ENCODE peak calls at places on chromosomes 4 and X, in eight cellular contexts. One of them, this sample, is unnamed.

GRCh38 chrX:39850630-39851152 is 247.1 kb downstream of the BCOR start:
- DNase-seq in HCT116: no peak
- DNase-seq in HepG2: no peak
- DNase-seq in A549: no peak
- DNase-seq in HL-60: peak; percentile 72
- DNase-seq in GM12878: no peak
- DNase-seq in Panc1: no peak
- DNase-seq in SK-N-SH: peak; percentile 73
- DNase-seq in this sample: peak; percentile 87

GRCh38 chr4:136864580-136865185 is 667.6 kb downstream of the PCDH18 start:
- DNase-seq in HCT116: peak; percentile 69
- DNase-seq in HepG2: peak; percentile 32
- DNase-seq in A549: peak; percentile 1
- DNase-seq in HL-60: peak; percentile 12
- DNase-seq in GM12878: peak; percentile 24
- DNase-seq in Panc1: peak; percentile 51
- DNase-seq in SK-N-SH: peak; percentile 36
- DNase-seq in this sample: peak; percentile 3

GRCh38 chr4:101791189-101791572 is 651 bp downstream of the BANK1 start:
- DNase-seq in HCT116: peak; percentile 52
- DNase-seq in HepG2: no peak
- DNase-seq in A549: peak; percentile 15
- DNase-seq in HL-60: no peak
- DNase-seq in GM12878: no peak
- DNase-seq in Panc1: peak; percentile 8
- DNase-seq in SK-N-SH: no peak
- DNase-seq in this sample: no peak

GRCh38 chrX:43328358-43328946 is 327.6 kb upstream of the MAOA start:
- DNase-seq in HCT116: no peak
- DNase-seq in HepG2: no peak
- DNase-seq in A549: no peak
- DNase-seq in HL-60: no peak
- DNase-seq in GM12878: no peak
- DNase-seq in Panc1: no peak
- DNase-seq in SK-N-SH: no peak
- DNase-seq in this sample: no peak

GRCh38 chr4:24470681-24471622 is 113.4 kb downstream of the DHX15 start:
- DNase-seq in HCT116: no peak
- DNase-seq in HepG2: no peak
- DNase-seq in A549: no peak
- DNase-seq in HL-60: no peak
- DNase-seq in GM12878: no peak
- DNase-seq in Panc1: no peak
- DNase-seq in SK-N-SH: peak; percentile 63
- DNase-seq in this sample: no peak

GRCh38 chr4:148573284-148573683 is 131.1 kb upstream of the NR3C2 start:
- DNase-seq in HCT116: no peak
- DNase-seq in HepG2: no peak
- DNase-seq in A549: no peak
- DNase-seq in HL-60: no peak
- DNase-seq in GM12878: no peak
- DNase-seq in Panc1: no peak
- DNase-seq in SK-N-SH: no peak
- DNase-seq in this sample: no peak

GRCh38 chr4:94640151-94640550 is 117.6 kb upstream of the BMPR1B start:
- DNase-seq in HCT116: no peak
- DNase-seq in HepG2: no peak
- DNase-seq in A549: no peak
- DNase-seq in HL-60: no peak
- DNase-seq in GM12878: no peak
- DNase-seq in Panc1: no peak
- DNase-seq in SK-N-SH: no peak
- DNase-seq in this sample: no peak

GRCh38 chr4:3253808-3254207 is 4.8 kb downstream of the MSANTD1 start:
- DNase-seq in HCT116: no peak
- DNase-seq in HepG2: no peak
- DNase-seq in A549: no peak
- DNase-seq in HL-60: no peak
- DNase-seq in GM12878: no peak
- DNase-seq in Panc1: no peak
- DNase-seq in SK-N-SH: no peak
- DNase-seq in this sample: no peak

GRCh38 chrX:95484781-95485180 is 1199.9 kb upstream of the DIAPH2 start:
- DNase-seq in HCT116: no peak
- DNase-seq in HepG2: no peak
- DNase-seq in A549: no peak
- DNase-seq in HL-60: no peak
- DNase-seq in GM12878: no peak
- DNase-seq in Panc1: no peak
- DNase-seq in SK-N-SH: no peak
- DNase-seq in this sample: no peak

GRCh38 chr4:149791836-149792235 is 23.8 kb downstream of the IQCM start:
- DNase-seq in HCT116: no peak
- DNase-seq in HepG2: no peak
- DNase-seq in A549: no peak
- DNase-seq in HL-60: no peak
- DNase-seq in GM12878: no peak
- DNase-seq in Panc1: no peak
- DNase-seq in SK-N-SH: no peak
- DNase-seq in this sample: no peak

GRCh38 chr4:180558427-180558826 is 1684.8 kb upstream of the TENM3 start:
- DNase-seq in HCT116: no peak
- DNase-seq in HepG2: no peak
- DNase-seq in A549: no peak
- DNase-seq in HL-60: no peak
- DNase-seq in GM12878: no peak
- DNase-seq in Panc1: no peak
- DNase-seq in SK-N-SH: no peak
- DNase-seq in this sample: no peak

GRCh38 chr4:77617203-77617602 is 11.6 kb downstream of the CXCL13 start:
- DNase-seq in HCT116: no peak
- DNase-seq in HepG2: no peak
- DNase-seq in A549: no peak
- DNase-seq in HL-60: no peak
- DNase-seq in GM12878: no peak
- DNase-seq in Panc1: no peak
- DNase-seq in SK-N-SH: no peak
- DNase-seq in this sample: no peak
- TF ChIP-seq REST in HCT116: no peak
- TF ChIP-seq REST in HepG2: no peak
- TF ChIP-seq REST in A549: no peak
- TF ChIP-seq REST in HL-60: no peak
- TF ChIP-seq REST in GM12878: no peak
- TF ChIP-seq REST in Panc1: no peak
- TF ChIP-seq REST in SK-N-SH: no peak
- TF ChIP-seq REST in this sample: no peak

DNA sequence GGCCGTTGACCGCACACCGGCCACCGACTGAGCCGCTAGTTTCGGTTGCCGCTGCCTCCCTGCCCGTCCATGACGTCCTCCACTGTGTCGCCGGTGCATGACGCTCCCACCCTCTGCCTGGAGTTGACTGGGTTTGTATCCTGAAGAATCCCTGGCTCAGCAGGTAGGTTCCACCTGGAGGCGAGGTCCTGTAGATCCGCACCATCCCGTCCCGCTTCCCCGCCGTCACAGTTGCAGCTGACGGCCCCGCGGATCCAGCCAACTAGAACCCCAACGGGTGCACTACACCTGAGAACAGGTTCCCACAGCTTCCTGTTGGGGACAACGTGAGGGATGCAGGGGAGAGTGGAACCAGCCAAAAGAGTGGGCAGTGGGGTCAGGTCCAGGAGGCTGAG is 881 bp upstream of the SLBP start:
- DNase-seq in HCT116: no peak
- DNase-seq in HepG2: no peak
- DNase-seq in A549: no peak
- DNase-seq in HL-60: no peak
- DNase-seq in GM12878: no peak
- DNase-seq in Panc1: no peak
- DNase-seq in SK-N-SH: no peak
- DNase-seq in this sample: no peak
- TF ChIP-seq REST in HCT116: no peak
- TF ChIP-seq REST in HepG2: no peak
- TF ChIP-seq REST in A549: no peak
- TF ChIP-seq REST in HL-60: no peak
- TF ChIP-seq REST in GM12878: no peak
- TF ChIP-seq REST in Panc1: no peak
- TF ChIP-seq REST in SK-N-SH: no peak
- TF ChIP-seq REST in this sample: no peak

DNA sequence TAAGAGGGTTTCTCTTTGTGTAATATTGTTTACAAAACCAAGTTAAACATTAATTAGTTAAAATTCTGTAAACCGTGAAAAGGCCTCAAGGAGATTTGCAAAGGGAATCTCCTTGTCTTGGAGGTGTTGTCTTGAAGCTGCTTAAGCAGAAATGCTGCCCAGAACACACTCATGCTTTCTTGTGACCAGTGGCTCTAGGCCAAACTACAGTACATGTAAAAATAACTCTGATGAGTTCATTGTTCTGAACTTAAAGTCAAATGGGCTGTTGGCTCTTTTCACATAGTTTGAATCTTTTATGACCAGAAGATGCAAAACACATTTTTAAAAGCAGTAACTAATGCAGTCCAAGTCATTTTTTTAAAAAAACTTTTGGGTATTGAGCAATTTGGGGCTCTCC is 112.5 kb upstream of the ATXN3L start:
- DNase-seq in HCT116: no peak
- DNase-seq in HepG2: no peak
- DNase-seq in A549: no peak
- DNase-seq in HL-60: no peak
- DNase-seq in GM12878: no peak
- DNase-seq in Panc1: no peak
- DNase-seq in SK-N-SH: no peak
- DNase-seq in this sample: no peak
- TF ChIP-seq REST in HCT116: no peak
- TF ChIP-seq REST in HepG2: no peak
- TF ChIP-seq REST in A549: no peak
- TF ChIP-seq REST in HL-60: no peak
- TF ChIP-seq REST in GM12878: no peak
- TF ChIP-seq REST in Panc1: no peak
- TF ChIP-seq REST in SK-N-SH: no peak
- TF ChIP-seq REST in this sample: no peak

DNA sequence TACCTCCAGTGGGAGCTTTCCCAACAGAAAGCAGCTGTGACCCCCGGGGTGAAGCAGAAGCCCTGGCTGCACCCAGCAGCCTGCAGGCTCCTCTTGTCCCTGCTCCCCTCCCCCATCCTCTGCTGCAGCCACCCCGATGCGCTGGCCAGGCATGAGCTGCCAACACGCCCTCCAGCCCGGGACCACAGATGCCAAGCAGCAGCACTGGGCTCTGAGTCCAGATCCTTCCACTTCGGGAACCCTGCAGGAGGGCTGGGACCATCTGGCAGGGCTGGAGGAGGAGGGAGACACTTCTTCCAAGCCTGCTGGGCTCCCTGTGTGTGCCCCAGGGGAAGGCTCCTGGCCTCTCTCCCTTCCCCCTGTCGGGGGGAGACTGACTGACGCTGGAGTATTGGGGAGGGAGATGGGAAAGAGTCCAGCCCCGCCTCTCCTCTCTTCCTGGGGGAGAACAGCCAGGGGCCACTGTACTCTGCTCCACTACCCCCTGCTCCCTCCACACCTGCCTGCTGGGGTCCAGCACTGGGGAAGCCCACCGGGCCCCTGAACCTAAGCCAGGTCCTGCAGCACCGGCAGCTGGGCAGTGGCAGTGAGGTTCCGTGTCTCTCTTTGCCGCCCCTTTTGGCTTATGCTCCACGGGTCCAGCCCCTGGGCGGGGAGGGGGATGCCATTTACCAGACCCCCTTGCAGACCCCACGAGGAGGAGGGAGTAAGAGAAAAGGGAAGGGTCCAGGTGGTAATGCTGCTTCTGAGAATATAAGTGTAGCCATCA is 55.7 kb downstream of the PPP2R2C start:
- DNase-seq in HCT116: no peak
- DNase-seq in HepG2: no peak
- DNase-seq in A549: no peak
- DNase-seq in HL-60: no peak
- DNase-seq in GM12878: no peak
- DNase-seq in Panc1: no peak
- DNase-seq in SK-N-SH: peak; percentile 85
- DNase-seq in this sample: no peak
- TF ChIP-seq REST in HCT116: no peak
- TF ChIP-seq REST in HepG2: no peak
- TF ChIP-seq REST in A549: no peak
- TF ChIP-seq REST in HL-60: no peak
- TF ChIP-seq REST in GM12878: no peak
- TF ChIP-seq REST in Panc1: no peak
- TF ChIP-seq REST in SK-N-SH: no peak
- TF ChIP-seq REST in this sample: no peak

GRCh38 chr4:125104616-125105015 is 210.1 kb upstream of the FAT4 start:
- DNase-seq in HCT116: no peak
- DNase-seq in HepG2: no peak
- DNase-seq in A549: no peak
- DNase-seq in HL-60: no peak
- DNase-seq in GM12878: no peak
- DNase-seq in Panc1: no peak
- DNase-seq in SK-N-SH: no peak
- DNase-seq in this sample: no peak
- TF ChIP-seq REST in HCT116: no peak
- TF ChIP-seq REST in HepG2: no peak
- TF ChIP-seq REST in A549: no peak
- TF ChIP-seq REST in HL-60: no peak
- TF ChIP-seq REST in GM12878: no peak
- TF ChIP-seq REST in Panc1: no peak
- TF ChIP-seq REST in SK-N-SH: no peak
- TF ChIP-seq REST in this sample: no peak

GRCh38 chrX:41559662-41560061 is 112.5 kb downstream of the NYX start:
- DNase-seq in HCT116: no peak
- DNase-seq in HepG2: no peak
- DNase-seq in A549: no peak
- DNase-seq in HL-60: peak; percentile 25
- DNase-seq in GM12878: no peak
- DNase-seq in Panc1: no peak
- DNase-seq in SK-N-SH: no peak
- DNase-seq in this sample: peak; percentile 25
- TF ChIP-seq REST in HCT116: no peak
- TF ChIP-seq REST in HepG2: no peak
- TF ChIP-seq REST in A549: no peak
- TF ChIP-seq REST in HL-60: no peak
- TF ChIP-seq REST in GM12878: no peak
- TF ChIP-seq REST in Panc1: no peak
- TF ChIP-seq REST in SK-N-SH: no peak
- TF ChIP-seq REST in this sample: no peak

DNA sequence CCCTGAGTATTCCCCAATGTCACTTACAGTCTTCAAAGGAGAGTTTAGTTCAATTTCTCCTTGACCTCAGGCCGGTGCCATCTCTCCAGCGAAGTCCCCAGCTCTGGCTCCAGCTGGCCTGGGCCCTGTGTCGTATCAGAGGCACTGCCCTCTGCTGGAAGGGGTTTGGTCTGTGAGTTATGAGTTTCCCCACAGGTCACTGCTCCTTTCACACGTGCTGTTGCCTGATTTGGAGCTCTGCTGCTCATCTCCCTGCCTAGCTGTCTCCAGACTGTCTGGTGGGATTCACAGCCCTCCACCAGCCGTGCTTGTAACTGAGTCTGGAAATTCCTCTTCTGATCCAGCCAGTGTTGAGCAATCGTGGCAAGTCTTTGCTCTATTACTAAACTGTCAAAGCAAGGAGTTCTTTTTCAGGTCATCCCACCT is at the start of gene RAP2C:
- DNase-seq in HCT116: peak; percentile 53
- DNase-seq in HepG2: peak; percentile 77
- DNase-seq in A549: peak; percentile 75
- DNase-seq in HL-60: no peak
- DNase-seq in GM12878: no peak
- DNase-seq in Panc1: peak; percentile 71
- DNase-seq in SK-N-SH: peak; percentile 74
- DNase-seq in this sample: peak; percentile 55
- TF ChIP-seq REST in HCT116: no peak
- TF ChIP-seq REST in HepG2: no peak
- TF ChIP-seq REST in A549: no peak
- TF ChIP-seq REST in HL-60: no peak
- TF ChIP-seq REST in GM12878: no peak
- TF ChIP-seq REST in Panc1: no peak
- TF ChIP-seq REST in SK-N-SH: no peak
- TF ChIP-seq REST in this sample: no peak